ENCODE peak calls at places on chromosomes 5 and 9, in six cellular contexts. L is right cardiac atrium; T is CD8-positive, alpha-beta memory T cell; N is body of pancreas; R is endodermal cell; A is tibial nerve. P is an unnamed sample.

GRCh38 chr5:80466669-80467485 is 21.0 kb upstream of the FAM151B start:
- DNase-seq in R (no peak), A (no peak), T (no peak), N (no peak), L (no peak), P (no peak)

GRCh38 chr5:149367972-149368645 is 10.3 kb downstream of the PCYOX1L start:
- DNase-seq in A (no peak), N (no peak), T (no peak), R (no peak), L (no peak), P (no peak)

GRCh38 chr9:91395553-91396470 is 27.8 kb downstream of the NFIL3 start:
- DNase-seq in L (no peak), N (no peak), A (no peak), T (no peak), R (no peak), P (no peak)

GRCh38 chr5:56025303-56025885 is 30.6 kb upstream of the IL6ST start:
- DNase-seq in L (no peak), A (no peak), R (no peak), T (no peak), N (no peak), P (no peak)

GRCh38 chr9:126107736-126108135 is 218.9 kb upstream of the MVB12B start:
- DNase-seq in L (no peak), A (no peak), N (no peak), T (no peak), R (no peak), P (no peak)

GRCh38 chr5:2908086-2908485 is 156.6 kb upstream of the IRX2 start:
- DNase-seq in A (no peak), T (no peak), L (no peak), N (no peak), R (no peak), P (no peak)

GRCh38 chr5:135024956-135025729 is 8.9 kb downstream of the PITX1 start:
- DNase-seq in T (no peak), R (no peak), L (peak; percentile 28), A (no peak), N (no peak), P (no peak)

GRCh38 chr9:108727580-108728056 is 128.2 kb downstream of the ACTL7B start:
- DNase-seq in A (no peak), R (no peak), L (peak; percentile 81), T (no peak), N (no peak), P (no peak)

GRCh38 chr5:177434437-177434836 is 8.0 kb downstream of the GRK6 start:
- DNase-seq in R (no peak), T (no peak), L (peak; percentile 41), A (no peak), N (no peak), P (no peak)

GRCh38 chr5:141812512-141812911 is 65.7 kb downstream of the PCDH1 start:
- DNase-seq in N (no peak), L (no peak), R (no peak), A (no peak), T (no peak), P (no peak)
- H3K27ac ChIP-seq in N (no peak overlapping the region), L (no peak overlapping the region), R (no peak overlapping the region), A (no peak overlapping the region), T (no peak overlapping the region), P (no peak overlapping the region)

GRCh38 chr9:78622131-78622530 is 325.2 kb downstream of the PSAT1 start:
- DNase-seq in N (no peak), L (no peak), R (no peak), T (no peak), A (no peak), P (no peak)

GRCh38 chr9:78630966-78631365 is 334.0 kb downstream of the PSAT1 start:
- DNase-seq in T (no peak), A (no peak), N (no peak), L (no peak), R (no peak), P (no peak)

DNA sequence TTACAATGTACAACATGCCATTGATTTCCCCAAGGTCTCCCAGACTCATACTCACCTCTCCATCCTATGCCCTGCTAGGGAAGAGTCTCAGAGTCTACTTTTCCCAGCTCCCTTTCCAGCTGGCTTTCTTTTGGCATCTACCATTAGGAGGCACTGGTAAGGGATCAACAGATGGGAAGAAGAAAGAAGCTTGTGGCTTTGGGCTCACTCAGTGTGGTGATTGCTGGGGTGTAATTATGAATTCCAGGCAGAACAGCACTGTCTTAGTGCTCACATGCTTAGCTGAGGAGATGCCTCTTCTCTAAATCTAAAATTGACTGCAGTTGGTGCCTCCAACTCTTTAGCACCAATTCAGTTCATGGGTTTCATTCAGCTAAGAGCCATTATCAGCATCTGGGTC is 330.0 kb downstream of the PSAT1 start:
- DNase-seq in R (no peak), A (no peak), T (no peak), L (no peak), N (no peak), P (no peak)
- H3K27me3 ChIP-seq in R (no peaks in the 10 kb centered on the region), A (no peaks in the 10 kb centered on the region), T (no peaks in the 10 kb centered on the region), L (no peaks in the 10 kb centered on the region), N (no peaks in the 10 kb centered on the region), P (no peaks in the 10 kb centered on the region)

GRCh38 chr9:127916665-127917581 is at the start of gene ST6GALNAC4:
- DNase-seq in A (peak; percentile 95), T (peak; percentile 90), R (peak; percentile 99), N (peak; percentile 96), L (peak; percentile 99), P (peak; percentile 94)
- H3K4me1 ChIP-seq in A (no peaks in the 10 kb centered on the region), T (peaks cover 52% of the 10 kb centered on the region), R (no peaks in the 10 kb centered on the region), N (peaks cover 70% of the 10 kb centered on the region), L (peaks cover 15% of the 10 kb centered on the region), P (peaks cover 2% of the 10 kb centered on the region)

GRCh38 chr5:142869883-142870282 is 99.7 kb downstream of the ARHGAP26 start:
- DNase-seq in L (no peak), N (peak; percentile 42), A (no peak), R (no peak), T (no peak), P (no peak)

GRCh38 chr5:142871056-142871879 is 101.1 kb downstream of the ARHGAP26 start:
- DNase-seq in A (no peak), R (no peak), L (no peak), T (no peak), N (peak; percentile 62), P (no peak)

GRCh38 chr5:142871880-142872200 is 101.7 kb downstream of the ARHGAP26 start:
- DNase-seq in T (no peak), N (no peak), L (peak; percentile 70), A (no peak), R (no peak), P (no peak)

GRCh38 chr5:142872217-142872616 is 102.0 kb downstream of the ARHGAP26 start:
- DNase-seq in N (no peak), T (no peak), L (no peak), A (no peak), R (no peak), P (no peak)

GRCh38 chr5:142870552-142870951 is 100.4 kb downstream of the ARHGAP26 start:
- DNase-seq in L (no peak), N (no peak), A (no peak), R (no peak), T (no peak), P (no peak)
- H3K27ac ChIP-seq in L (no peak overlapping the region), N (peak overlapping the region; percentile 77), A (no peak overlapping the region), R (no peak overlapping the region), T (no peak overlapping the region), P (no peak overlapping the region)

GRCh38 chr9:18325337-18326011 is 148.5 kb upstream of the ADAMTSL1 start:
- DNase-seq in T (no peak), N (no peak), A (no peak), L (no peak), R (no peak), P (no peak)

GRCh38 chr9:18314321-18314720 is 159.6 kb upstream of the ADAMTSL1 start:
- DNase-seq in A (no peak), T (no peak), R (no peak), L (peak; percentile 19), N (no peak), P (no peak)

GRCh38 chr9:18317896-18318295 is 156.1 kb upstream of the ADAMTSL1 start:
- DNase-seq in N (no peak), R (no peak), L (no peak), T (no peak), A (no peak), P (no peak)

GRCh38 chr9:18324928-18325327 is 149.0 kb upstream of the ADAMTSL1 start:
- DNase-seq in R (no peak), A (no peak), N (no peak), T (no peak), L (no peak), P (no peak)

DNA sequence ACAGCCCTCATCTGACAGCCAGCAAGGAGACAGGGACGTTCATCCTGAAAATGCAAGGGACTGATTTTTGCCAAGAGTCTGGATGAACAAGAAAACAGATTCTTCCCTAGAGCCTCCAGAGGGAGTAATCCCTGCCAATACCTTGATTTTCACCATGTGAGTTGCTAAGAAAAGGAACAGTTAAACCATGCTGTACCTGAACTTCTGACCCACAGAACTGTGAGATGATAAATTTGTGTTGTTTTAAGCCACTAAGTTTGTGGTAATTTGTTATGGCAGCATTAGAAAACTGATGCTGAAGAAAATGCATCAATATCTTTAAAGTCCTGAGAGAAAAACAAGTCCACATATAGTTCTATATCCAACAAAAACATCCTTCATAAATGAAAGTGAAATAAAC is 153.9 kb upstream of the ADAMTSL1 start:
- DNase-seq in A (no peak), L (no peak), R (no peak), T (no peak), N (no peak), P (no peak)
- H3K27me3 ChIP-seq in A (no peaks in the 10 kb centered on the region), L (no peaks in the 10 kb centered on the region), R (no peaks in the 10 kb centered on the region), T (no peaks in the 10 kb centered on the region), N (no peaks in the 10 kb centered on the region), P (no peaks in the 10 kb centered on the region)

DNA sequence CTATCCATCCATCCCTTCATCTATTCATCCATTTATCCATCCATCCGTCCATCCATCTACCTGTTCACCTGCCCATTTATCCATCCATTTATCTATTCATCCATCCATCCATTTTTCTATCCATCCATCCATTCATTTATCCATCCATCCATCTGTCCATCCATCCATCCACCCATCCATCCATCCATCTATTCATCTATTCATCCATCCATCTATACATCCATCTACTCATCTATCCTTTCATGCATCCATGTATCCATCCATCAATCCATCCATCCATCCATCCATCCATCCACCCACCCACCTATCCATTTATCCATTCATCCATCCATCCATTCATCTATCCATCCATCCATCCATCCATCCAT is 10.8 kb downstream of the COL27A1 start:
- DNase-seq in A (no peak), T (no peak), L (no peak), R (no peak), N (no peak), P (no peak)
- H3K4me1 ChIP-seq in A (no peaks in the 10 kb centered on the region), T (no peaks in the 10 kb centered on the region), L (peaks cover 3% of the 10 kb centered on the region), R (peaks cover 13% of the 10 kb centered on the region), N (peaks cover 16% of the 10 kb centered on the region), P (peaks cover 3% of the 10 kb centered on the region)

GRCh38 chr9:137759649-137760321 is 117.8 kb upstream of the CACNA1B start:
- DNase-seq in N (no peak), L (no peak), A (no peak), T (no peak), R (no peak), P (no peak)
- H3K27ac ChIP-seq in N (no peak overlapping the region), L (no peak overlapping the region), A (no peak overlapping the region), T (no peak overlapping the region), R (no peak overlapping the region), P (no peak overlapping the region)